ENCODE peak calls at places on chromosomes 3 and 15, in seven cellular contexts. Y is endothelial cell of umbilical vein, T is esophagus muscularis mucosa, P is tibial nerve, N is heart left ventricle, W is stomach, R is IMR-90. X is an unnamed sample.

GRCh38 chr3:158668506-158668905 is 3.9 kb downstream of the LXN start:
- DNase-seq in T (no peak), N (no peak), R (peak), Y (peak), P (no peak), W (no peak), X (peak)

GRCh38 chr15:88918738-88919137 is 5.6 kb upstream of the MFGE8 start:
- DNase-seq in Y (peak), N (peak), R (peak), P (no peak), T (no peak), W (peak), X (no peak)

GRCh38 chr15:91630090-91630489 is 223.4 kb upstream of the SLCO3A1 start:
- DNase-seq in N (no peak), Y (no peak), T (peak), W (no peak), P (no peak), R (no peak), X (no peak)

GRCh38 chr3:177367783-177368182 is 170.5 kb upstream of the TBL1XR1 start:
- DNase-seq in P (no peak), W (no peak), N (no peak), Y (no peak), R (no peak), T (no peak), X (no peak)

GRCh38 chr3:188749010-188749617 is 422.7 kb upstream of the TPRG1 start:
- DNase-seq in R (no peak), N (no peak), T (no peak), W (no peak), P (no peak), Y (peak), X (no peak)

GRCh38 chr3:158404319-158404718 is 166.7 kb upstream of the MLF1 start:
- DNase-seq in Y (no peak), W (no peak), T (no peak), P (no peak), R (no peak), N (no peak), X (no peak)

GRCh38 chr15:70023064-70023768 is 74.5 kb downstream of the TLE3 start:
- DNase-seq in P (no peak), R (peak), T (no peak), N (no peak), Y (peak), W (no peak), X (peak)

GRCh38 chr3:133674290-133674912 is 12.7 kb upstream of the TOPBP1 start:
- DNase-seq in W (no peak), P (no peak), T (no peak), Y (no peak), R (no peak), N (no peak), X (no peak)

GRCh38 chr3:126100688-126101301 is 16.9 kb upstream of the SLC41A3 start:
- DNase-seq in N (no peak), R (peak), P (no peak), T (peak), W (no peak), Y (peak), X (no peak)

GRCh38 chr3:127754411-127755304 is 67.7 kb downstream of the MGLL start:
- DNase-seq in T (no peak), R (no peak), P (no peak), Y (no peak), N (peak), W (no peak), X (no peak)

GRCh38 chr3:19206540-19206939 is 58.2 kb downstream of the KCNH8 start:
- DNase-seq in N (no peak), T (no peak), Y (no peak), P (no peak), W (no peak), R (no peak), X (no peak)

GRCh38 chr3:29694783-29695182 is 413.9 kb downstream of the RBMS3 start:
- DNase-seq in P (no peak), T (no peak), W (no peak), R (peak), Y (peak), N (no peak), X (no peak)

GRCh38 chr3:117844676-117845075 is 1135.1 kb downstream of the TUSC7 start:
- DNase-seq in T (no peak), P (no peak), R (peak), W (no peak), N (no peak), Y (no peak), X (no peak)

GRCh38 chr3:42723146-42723683 is 20.6 kb upstream of the HHATL start:
- DNase-seq in R (peak), Y (no peak), P (no peak), N (no peak), T (no peak), W (no peak), X (no peak)

GRCh38 chr3:11570789-11571495 is 72.8 kb downstream of the VGLL4 start:
- DNase-seq in W (no peak), P (no peak), Y (peak), R (no peak), T (no peak), N (no peak), X (no peak)

GRCh38 chr15:100914876-100915275 is 4.3 kb upstream of the LRRK1 start:
- DNase-seq in T (no peak), R (peak), W (no peak), P (no peak), N (no peak), Y (no peak), X (no peak)

GRCh38 chr15:70091649-70092461 is 5.9 kb downstream of the TLE3 start:
- DNase-seq in R (no peak), T (no peak), Y (peak), W (peak), P (no peak), N (no peak), X (peak)

GRCh38 chr15:77532067-77532710 is 100.5 kb downstream of the LINGO1 start:
- DNase-seq in N (peak), T (no peak), W (no peak), R (no peak), P (no peak), Y (no peak), X (no peak)

GRCh38 chr3:123800352-123800682 is 83.8 kb downstream of the MYLK start:
- DNase-seq in W (no peak), Y (no peak), P (no peak), N (no peak), T (no peak), R (no peak), X (no peak)

GRCh38 chr3:48155122-48155521 is 33.1 kb downstream of the CDC25A start:
- DNase-seq in N (no peak), W (no peak), R (peak), T (no peak), Y (peak), P (no peak), X (no peak)

GRCh38 chr15:83854950-83855707 is 201.2 kb downstream of the ADAMTSL3 start:
- DNase-seq in W (no peak), P (no peak), R (peak), N (peak), T (no peak), Y (no peak), X (no peak)

GRCh38 chr3:183824761-183825379 is 507 bp downstream of the MAP6D1 start:
- DNase-seq in W (no peak), R (no peak), T (no peak), P (no peak), Y (peak), N (no peak), X (no peak)

GRCh38 chr3:11509175-11510000 is 134.3 kb downstream of the VGLL4 start:
- DNase-seq in R (peak), P (peak), Y (peak), T (no peak), N (peak), W (peak), X (peak)

GRCh38 chr3:65004795-65005295 is 317.0 kb upstream of the ADAMTS9 start:
- DNase-seq in N (no peak), T (no peak), R (no peak), P (no peak), Y (no peak), W (no peak), X (no peak)

GRCh38 chr15:26838742-26839460 is 28.0 kb upstream of the GABRA5 start:
- DNase-seq in P (no peak), Y (no peak), W (no peak), N (no peak), R (no peak), T (no peak), X (no peak)

GRCh38 chr3:169659858-169660614 is 3.5 kb downstream of the MECOM start:
- DNase-seq in Y (peak), R (no peak), N (no peak), W (peak), P (no peak), T (no peak), X (no peak)

GRCh38 chr15:36903195-36903594 is 197.2 kb downstream of the MEIS2 start:
- DNase-seq in Y (no peak), N (no peak), W (no peak), P (no peak), T (no peak), R (no peak), X (no peak)

DNA sequence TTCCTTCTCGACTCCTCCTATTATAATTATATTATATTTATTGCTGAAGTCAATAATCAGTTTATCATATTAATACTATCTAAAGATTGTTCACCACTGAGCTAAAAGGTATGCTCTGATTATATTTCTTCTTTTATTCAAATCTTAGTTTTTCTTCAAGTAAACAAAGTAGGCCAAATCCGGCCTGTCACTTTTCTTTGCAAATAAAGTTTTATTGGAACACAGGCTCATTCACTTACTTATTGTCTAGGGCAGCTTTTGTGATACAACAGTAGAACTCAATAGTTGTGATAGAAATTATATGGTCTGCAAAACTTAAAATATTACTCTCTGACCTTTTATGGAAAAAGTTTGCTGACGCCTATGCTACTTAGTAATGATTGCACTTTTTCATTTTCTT is 92.4 kb upstream of the DNAJC19 start:
- DNase-seq in W (no peak), T (no peak), Y (no peak), R (no peak), N (no peak), P (no peak), X (no peak)
- H3K27ac ChIP-seq in W (no peak), T (no peak), Y (no peak), R (no peak), N (no peak), P (no peak), X (no peak)

GRCh38 chr3:125052671-125053303 is 3.0 kb downstream of the HEG1 start:
- DNase-seq in N (no peak), W (no peak), R (peak), Y (peak), T (no peak), P (no peak), X (no peak)
- H3K4me3 ChIP-seq in N (peak), W (peak), R (peak), Y (no peak), T (peak), P (peak), X (peak)

GRCh38 chr3:98561727-98562521 is 30.1 kb downstream of the GPR15 start:
- DNase-seq in P (no peak), Y (no peak), R (peak), W (no peak), T (no peak), N (no peak), X (no peak)
- TF ChIP-seq POLR2A in P (no peak), Y (no peak), R (no peak), W (no peak), T (no peak), N (no peak), X (no peak)

GRCh38 chr3:36907911-36908646 is 36.8 kb downstream of the TRANK1 start:
- DNase-seq in R (peak), P (no peak), W (peak), T (no peak), N (peak), Y (peak), X (peak)
- H3K27ac ChIP-seq in R (peak), P (peak), W (peak), T (peak), N (peak), Y (peak), X (peak)

GRCh38 chr15:52006702-52007340 is 12.2 kb upstream of the MAPK6 start:
- DNase-seq in Y (peak), P (no peak), W (no peak), N (no peak), R (no peak), T (no peak), X (no peak)
- H3K4me3 ChIP-seq in Y (no peak), P (no peak), W (no peak), N (no peak), R (no peak), T (no peak), X (no peak)

DNA sequence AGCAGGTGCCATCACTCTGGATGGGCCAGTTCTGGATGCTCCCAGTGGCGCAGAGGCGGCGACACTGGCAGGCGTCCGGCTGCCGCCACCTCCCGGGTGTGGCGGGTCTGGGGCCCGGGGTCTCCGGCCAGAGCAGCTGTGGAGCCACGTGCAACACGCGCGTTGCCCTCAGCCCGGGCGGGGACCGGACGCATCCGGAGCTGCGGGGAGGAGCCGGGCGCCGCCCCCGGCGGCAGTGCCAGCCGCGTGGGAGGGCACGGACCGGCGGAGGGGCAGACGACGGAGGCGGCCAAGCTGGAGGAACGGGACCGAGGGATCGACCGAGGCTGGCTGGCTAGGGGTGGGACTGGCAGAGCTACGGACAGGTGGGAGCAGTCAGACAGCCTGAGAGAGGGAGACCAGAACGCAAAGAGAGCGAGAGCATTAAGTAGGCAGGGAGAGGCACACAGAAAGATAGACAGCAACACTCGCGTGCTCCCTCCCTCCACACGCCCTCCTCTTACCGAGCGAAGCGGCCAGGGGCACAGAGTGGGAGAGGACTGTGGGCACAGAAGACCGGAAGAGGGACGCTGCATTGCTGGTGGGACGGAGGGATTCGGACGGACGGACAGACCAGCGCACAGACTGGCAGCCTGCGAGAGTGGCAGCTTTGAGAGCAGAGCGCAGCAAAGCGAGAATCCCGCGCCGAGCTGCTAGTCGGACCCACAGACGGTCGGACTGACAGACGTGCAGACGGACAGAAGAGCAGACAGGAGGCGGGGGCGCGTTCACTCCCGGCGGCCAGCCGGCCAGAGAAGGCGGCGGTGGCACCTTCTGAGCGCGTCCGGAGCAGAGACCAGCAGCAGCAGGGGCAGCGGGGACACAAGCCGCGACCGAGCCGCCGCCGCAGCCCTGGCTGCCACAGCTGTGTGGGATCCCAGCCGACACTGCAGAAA is at the start of gene ARPP21:
- DNase-seq in R (no peak), W (no peak), T (no peak), N (peak), P (no peak), Y (peak), X (no peak)
- TF ChIP-seq POLR2A in R (no peak), W (no peak), T (no peak), N (no peak), P (no peak), Y (no peak), X (no peak)

DNA sequence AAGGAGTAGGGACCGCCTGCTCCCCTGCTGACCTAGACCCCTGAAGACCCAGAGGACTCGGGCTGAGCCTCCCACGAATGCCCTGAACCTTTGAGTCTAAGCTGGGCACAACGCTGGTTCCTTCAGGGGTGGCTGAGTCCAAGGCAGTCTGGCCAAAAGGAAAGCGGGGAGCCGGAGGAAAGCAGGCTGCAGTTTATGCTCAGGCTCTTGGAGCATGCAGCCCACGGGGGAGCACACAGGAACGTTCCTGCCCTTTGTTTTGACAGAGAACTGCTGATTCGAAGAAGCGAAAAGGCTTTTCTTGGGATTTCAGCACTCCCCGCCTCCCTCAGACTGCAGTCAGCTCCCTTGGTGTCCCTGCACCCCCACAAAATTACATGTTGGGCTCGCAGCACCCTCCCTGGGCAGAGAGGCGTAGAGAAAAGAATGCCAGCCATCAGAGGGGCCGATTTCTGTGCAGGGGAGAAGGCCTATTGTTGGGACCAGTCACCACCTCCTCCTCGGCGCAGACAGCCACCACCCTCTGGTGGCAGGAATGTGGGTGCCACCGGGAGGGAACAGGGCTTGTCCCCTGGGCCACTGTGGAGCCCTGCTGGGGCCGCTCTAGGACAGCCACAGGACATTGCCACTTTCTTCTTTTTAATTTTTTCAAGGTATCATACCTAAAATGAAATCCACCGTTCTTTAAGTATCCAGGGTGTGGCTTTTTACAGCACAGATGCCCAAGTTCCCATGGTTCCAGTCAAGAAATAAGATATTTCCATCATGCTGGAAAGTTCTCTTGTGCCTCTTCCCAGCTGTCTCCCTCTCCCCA is 72.2 kb downstream of the SMAD6 start:
- DNase-seq in R (peak), W (peak), N (peak), Y (peak), T (peak), P (peak), X (peak)
- H3K27ac ChIP-seq in R (peak), W (peak), N (peak), Y (peak), T (peak), P (peak), X (peak)

GRCh38 chr3:113663324-113663750 is 33.1 kb downstream of the USF3 start:
- DNase-seq in P (no peak), T (no peak), N (no peak), Y (no peak), W (no peak), R (no peak), X (no peak)
- H3K4me3 ChIP-seq in P (no peak), T (no peak), N (no peak), Y (no peak), W (no peak), R (no peak), X (no peak)

GRCh38 chr15:41660235-41661077 is at the start of gene MGA:
- DNase-seq in T (peak), Y (peak), N (peak), P (peak), W (peak), R (peak), X (peak)
- TF ChIP-seq POLR2A in T (no peak), Y (peak), N (no peak), P (no peak), W (no peak), R (peak), X (peak)

DNA sequence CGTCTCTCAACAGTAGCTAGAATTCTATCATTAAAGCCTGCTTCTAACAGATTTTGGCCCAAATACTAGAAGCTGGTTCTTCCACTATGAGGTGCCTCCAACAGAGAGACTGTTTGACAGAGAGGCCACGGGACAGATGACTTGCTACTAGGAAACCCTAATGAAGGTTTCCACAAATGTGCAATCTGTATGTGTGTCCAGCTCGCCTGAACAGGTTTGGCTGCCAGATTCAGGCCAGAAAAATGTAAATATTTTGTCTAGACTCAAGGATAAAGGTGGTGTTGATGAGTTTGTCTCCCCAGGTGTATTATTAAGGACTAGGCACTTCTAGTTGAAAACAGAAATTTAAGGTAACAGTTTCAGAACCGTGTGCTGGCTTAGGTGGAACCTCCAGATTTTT is 91.6 kb upstream of the TRIM42 start:
- DNase-seq in N (no peak), P (no peak), Y (no peak), R (no peak), W (no peak), T (peak), X (no peak)
- H3K27ac ChIP-seq in N (no peak), P (no peak), Y (no peak), R (no peak), W (no peak), T (no peak), X (no peak)